ENCODE peak calls at places on chromosomes 1 and 21, in six cellular contexts. W, C, B, V, U and J are unnamed samples.

GRCh38 chr1:160085686-160086089 is 4.3 kb downstream of the KCNJ9 start:
- DNase-seq in W (peak), C (peak), B (peak), V (peak), U (peak), J (peak)

GRCh38 chr1:110057963-110058518 is 12.4 kb downstream of the ALX3 start:
- DNase-seq in W (no peak), C (peak), B (no peak), V (no peak), U (no peak), J (no peak)

GRCh38 chr1:201149400-201149799 is 4.9 kb downstream of the TMEM9 start:
- DNase-seq in W (no peak), C (no peak), B (peak), V (peak), U (peak), J (no peak)

GRCh38 chr21:39385299-39386145 is 36.6 kb upstream of the HMGN1 start:
- DNase-seq in W (no peak), C (peak), B (peak), V (no peak), U (no peak), J (peak)

GRCh38 chr1:222995230-222995580 is 147.8 kb downstream of the TLR5 start:
- DNase-seq in W (no peak), C (no peak), B (no peak), V (no peak), U (no peak), J (no peak)

GRCh38 chr1:82686774-82687173 is 886.0 kb downstream of the ADGRL2 start:
- DNase-seq in W (no peak), C (no peak), B (no peak), V (no peak), U (no peak), J (no peak)

GRCh38 chr1:155205969-155206593 is 1.6 kb downstream of the THBS3 start:
- DNase-seq in W (no peak), C (no peak), B (no peak), V (no peak), U (no peak), J (no peak)

GRCh38 chr1:206116191-206116872 is 856 bp downstream of the AVPR1B start:
- DNase-seq in W (no peak), C (no peak), B (peak), V (no peak), U (no peak), J (no peak)

GRCh38 chr1:160853756-160854155 is 8.9 kb downstream of the CD244 start:
- DNase-seq in W (no peak), C (no peak), B (no peak), V (no peak), U (no peak), J (no peak)

GRCh38 chr21:38140192-38140905 is 116.4 kb upstream of the KCNJ15 start:
- DNase-seq in W (no peak), C (peak), B (peak), V (no peak), U (no peak), J (no peak)

GRCh38 chr1:27031235-27032118 is 18.8 kb upstream of the TENT5B start:
- DNase-seq in W (no peak), C (peak), B (peak), V (no peak), U (peak), J (no peak)

GRCh38 chr1:168453056-168453455 is 90.7 kb downstream of the XCL2 start:
- DNase-seq in W (no peak), C (no peak), B (no peak), V (no peak), U (no peak), J (no peak)

GRCh38 chr1:17655169-17655568 is 100.0 kb upstream of the ACTL8 start:
- DNase-seq in W (no peak), C (no peak), B (no peak), V (no peak), U (no peak), J (no peak)

GRCh38 chr1:33358771-33359503 is 38.0 kb upstream of the A3GALT2 start:
- DNase-seq in W (no peak), C (no peak), B (no peak), V (no peak), U (peak), J (no peak)

GRCh38 chr1:171655215-171656116 is 3.0 kb upstream of the MYOC start:
- DNase-seq in W (no peak), C (no peak), B (no peak), V (peak), U (peak), J (peak)

GRCh38 chr21:38027901-38028300 is 111.6 kb upstream of the KCNJ6 start:
- DNase-seq in W (no peak), C (no peak), B (no peak), V (no peak), U (peak), J (no peak)

GRCh38 chr1:203216274-203217138 is 13.0 kb downstream of the CHIT1 start:
- DNase-seq in W (peak), C (peak), B (peak), V (peak), U (peak), J (peak)

GRCh38 chr1:69121708-69122107 is 446.0 kb upstream of the LRRC7 start:
- DNase-seq in W (no peak), C (no peak), B (no peak), V (no peak), U (peak), J (no peak)

GRCh38 chr1:207172321-207172720 is 68.3 kb downstream of the C4BPA start:
- DNase-seq in W (no peak), C (no peak), B (peak), V (no peak), U (no peak), J (no peak)

GRCh38 chr1:247111259-247111635 is 7.1 kb upstream of the ZNF669 start:
- DNase-seq in W (no peak), C (no peak), B (no peak), V (no peak), U (no peak), J (no peak)

GRCh38 chr1:211704567-211704942 is 29.1 kb upstream of the NEK2 start:
- DNase-seq in W (no peak), C (no peak), B (no peak), V (no peak), U (no peak), J (no peak)

GRCh38 chr1:6523566-6523965 is 30.7 kb downstream of the NOL9 start:
- DNase-seq in W (no peak), C (no peak), B (no peak), V (no peak), U (peak), J (no peak)

GRCh38 chr1:214882621-214883020 is 199.9 kb upstream of the KCNK2 start:
- DNase-seq in W (no peak), C (no peak), B (no peak), V (no peak), U (no peak), J (no peak)

GRCh38 chr1:23561813-23562100 is 2.5 kb upstream of the ID3 start:
- DNase-seq in W (no peak), C (no peak), B (no peak), V (no peak), U (no peak), J (no peak)

GRCh38 chr1:198934414-198934813 is 295.6 kb downstream of the PTPRC start:
- DNase-seq in W (no peak), C (no peak), B (no peak), V (no peak), U (no peak), J (no peak)

GRCh38 chr1:36125129-36125991 is at the start of gene COL8A2:
- DNase-seq in W (no peak), C (no peak), B (no peak), V (no peak), U (no peak), J (no peak)

GRCh38 chr1:167687919-167688519 is 33.8 kb upstream of the MPZL1 start:
- DNase-seq in W (peak), C (peak), B (peak), V (peak), U (peak), J (peak)

GRCh38 chr1:201454568-201454967 is 14.4 kb downstream of the PHLDA3 start:
- DNase-seq in W (no peak), C (no peak), B (no peak), V (no peak), U (no peak), J (no peak)

GRCh38 chr1:152034324-152034653 is 2.5 kb downstream of the S100A11 start:
- DNase-seq in W (no peak), C (no peak), B (peak), V (no peak), U (no peak), J (no peak)

GRCh38 chr1:206455681-206456344 is 14.5 kb upstream of the IKBKE start:
- DNase-seq in W (no peak), C (no peak), B (no peak), V (no peak), U (no peak), J (no peak)

GRCh38 chr1:235945775-235946565 is 79.3 kb upstream of the LYST start:
- DNase-seq in W (no peak), C (no peak), B (no peak), V (no peak), U (no peak), J (peak)

GRCh38 chr1:218435528-218435927 is 90.4 kb downstream of the TGFB2 start:
- DNase-seq in W (no peak), C (no peak), B (no peak), V (no peak), U (no peak), J (no peak)

GRCh38 chr1:51644533-51645197 is 27.8 kb downstream of the OSBPL9 start:
- DNase-seq in W (no peak), C (no peak), B (no peak), V (no peak), U (peak), J (no peak)

GRCh38 chr1:177023249-177023648 is 141.3 kb downstream of the ASTN1 start:
- DNase-seq in W (no peak), C (no peak), B (no peak), V (no peak), U (no peak), J (no peak)

GRCh38 chr1:60984066-60984799 is 98.1 kb upstream of the NFIA start:
- DNase-seq in W (no peak), C (no peak), B (no peak), V (no peak), U (peak), J (no peak)

GRCh38 chr1:230186874-230187273 is 119.8 kb downstream of the GALNT2 start:
- DNase-seq in W (no peak), C (no peak), B (no peak), V (no peak), U (no peak), J (no peak)

GRCh38 chr1:101022294-101022693 is 3.3 kb downstream of the DPH5 start:
- DNase-seq in W (no peak), C (no peak), B (peak), V (no peak), U (no peak), J (no peak)